ENCODE peak calls at places on chromosome 1, in eight cellular contexts. J is GM13976, K is heart left ventricle, C is Panc1, G is AG09309, V is AG04449, U is GM12865, L is coronary artery. B is an unnamed sample.
A peak's percentile ranks its signal among the peaks of the same experiment; 100 is the strongest.

GRCh38 chr1:203769505-203770343 is 4.7 kb downstream of the LAX1 start:
- DNase-seq in L (peak; percentile 90), K (peak; percentile 78), J (no peak), C (no peak), V (peak; percentile 70), G (peak; percentile 72), U (no peak), B (peak; percentile 12)

GRCh38 chr1:201678264-201679101 is 139.6 kb downstream of the NAV1 start:
- DNase-seq in L (no peak), J (no peak), C (no peak), V (no peak), K (no peak), U (no peak), G (no peak), B (no peak)

GRCh38 chr1:178399177-178399728 is 97.5 kb downstream of the CLEC20A start:
- DNase-seq in J (no peak), U (no peak), K (no peak), C (no peak), L (no peak), V (no peak), G (no peak), B (no peak)

GRCh38 chr1:6889875-6890480 is 104.7 kb downstream of the CAMTA1 start:
- DNase-seq in K (peak; percentile 51), J (no peak), C (peak; percentile 39), U (peak; percentile 65), V (no peak), G (peak; percentile 11), L (no peak), B (peak; percentile 57)

GRCh38 chr1:168709407-168709891 is 19.6 kb downstream of the DPT start:
- DNase-seq in V (peak; percentile 17), K (no peak), J (no peak), L (no peak), C (no peak), U (no peak), G (peak; percentile 83), B (no peak)

GRCh38 chr1:88736633-88737248 is 52.7 kb downstream of the PKN2 start:
- DNase-seq in K (no peak), J (no peak), C (no peak), L (no peak), U (peak; percentile 49), V (no peak), G (peak; percentile 2), B (peak; percentile 42)

GRCh38 chr1:8643542-8644536 is 173.6 kb downstream of the RERE start:
- DNase-seq in U (peak; percentile 92), J (peak; percentile 41), L (no peak), G (no peak), K (no peak), C (no peak), V (no peak), B (no peak)

GRCh38 chr1:97245682-97246081 is 524.1 kb downstream of the PTBP2 start:
- DNase-seq in L (no peak), G (no peak), U (no peak), C (no peak), J (no peak), V (no peak), K (no peak), B (no peak)

GRCh38 chr1:24206516-24207394 is 19.7 kb upstream of the IFNLR1 start:
- DNase-seq in G (no peak), J (no peak), U (no peak), V (no peak), K (no peak), L (no peak), C (no peak), B (no peak)

GRCh38 chr1:88800382-88801051 is 90.8 kb downstream of the GTF2B start:
- DNase-seq in J (no peak), G (peak; percentile 2), L (no peak), V (no peak), U (peak; percentile 3), K (no peak), C (peak; percentile 15), B (no peak)

GRCh38 chr1:164417016-164417704 is 141.8 kb upstream of the PBX1 start:
- DNase-seq in V (no peak), C (no peak), L (no peak), J (no peak), K (no peak), U (no peak), G (no peak), B (no peak)

GRCh38 chr1:5376538-5377247 is 615.5 kb downstream of the NPHP4 start:
- DNase-seq in K (no peak), L (no peak), J (no peak), U (no peak), C (no peak), G (no peak), V (no peak), B (no peak)

GRCh38 chr1:209758360-209758759 is 2.5 kb downstream of the TRAF3IP3 start:
- DNase-seq in K (no peak), G (no peak), C (no peak), J (no peak), V (no peak), L (no peak), U (no peak), B (no peak)

DNA sequence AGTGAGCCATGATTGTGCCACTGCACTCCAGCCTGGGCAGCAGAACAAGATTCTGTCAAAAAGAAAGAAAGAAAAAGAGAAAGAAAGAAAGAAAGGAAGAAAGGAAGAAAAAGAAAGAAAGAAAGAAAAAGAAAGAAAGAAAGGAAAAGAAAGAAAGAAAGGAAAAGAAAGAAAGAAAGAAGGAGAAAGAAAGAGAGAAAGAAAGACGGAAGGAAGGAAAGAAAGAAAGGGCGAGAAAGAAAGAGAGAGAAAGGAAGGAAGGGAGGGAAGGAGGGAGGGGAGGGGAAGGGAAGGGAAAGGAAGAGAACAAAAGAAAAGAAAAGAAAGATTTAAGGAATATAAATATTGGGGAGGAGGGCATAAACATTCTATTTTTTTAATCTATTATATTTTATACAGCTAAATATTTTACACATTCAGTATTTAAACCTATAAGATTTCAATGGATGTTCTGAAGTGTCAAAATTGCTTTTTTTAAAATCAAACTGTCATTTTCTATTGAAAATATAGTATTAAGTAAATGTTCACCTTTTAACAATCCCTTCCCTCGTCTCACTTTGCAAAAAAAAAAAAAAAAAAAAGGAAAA is 6.8 kb upstream of the JAK1 start:
- DNase-seq in U (no peak), G (no peak), C (no peak), V (no peak), J (no peak), K (no peak), L (no peak), B (no peak)
- TF ChIP-seq CTCF in U (no peak), G (no peak), C (no peak), V (no peak), J (no peak), K (no peak), L (no peak), B (no peak)

DNA sequence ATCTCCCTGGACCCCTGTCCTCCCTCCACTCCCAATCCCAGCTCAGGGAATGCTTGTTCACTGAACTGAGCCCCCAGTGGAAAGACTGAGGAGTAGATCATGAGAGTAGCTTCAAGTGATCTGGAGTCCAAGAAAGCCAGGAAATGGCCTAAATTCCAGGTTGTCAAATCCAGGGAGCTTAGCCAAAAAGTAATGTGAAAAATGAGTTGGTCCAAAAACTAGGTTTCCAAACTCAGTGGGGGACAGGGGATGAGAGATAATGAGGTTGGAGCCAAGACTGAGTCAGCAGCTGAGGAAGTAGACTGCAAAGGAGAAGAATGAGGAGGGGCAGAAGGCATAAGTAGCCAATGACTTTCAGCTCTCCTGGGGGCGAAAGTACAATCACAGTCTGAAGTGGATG is 284.1 kb upstream of the BEND5 start:
- DNase-seq in J (no peak), G (no peak), K (no peak), L (no peak), C (no peak), U (no peak), V (peak; percentile 80), B (no peak)
- TF ChIP-seq CTCF in J (no peak), G (no peak), K (no peak), L (no peak), C (no peak), U (no peak), V (peak; percentile 10), B (no peak)

GRCh38 chr1:195956845-195957244 is 651.4 kb downstream of the KCNT2 start:
- DNase-seq in U (no peak), V (no peak), J (no peak), K (no peak), G (no peak), L (no peak), C (no peak), B (no peak)

GRCh38 chr1:195954848-195955247 is 653.4 kb downstream of the KCNT2 start:
- DNase-seq in V (no peak), J (no peak), L (no peak), G (no peak), K (peak; percentile 77), C (no peak), U (no peak), B (no peak)

GRCh38 chr1:195948123-195948895 is 659.9 kb downstream of the KCNT2 start:
- DNase-seq in K (no peak), U (no peak), L (no peak), G (no peak), J (no peak), V (no peak), C (no peak), B (no peak)

GRCh38 chr1:195946500-195946899 is 661.7 kb downstream of the KCNT2 start:
- DNase-seq in J (no peak), K (no peak), G (no peak), V (no peak), U (no peak), L (no peak), C (no peak), B (no peak)

DNA sequence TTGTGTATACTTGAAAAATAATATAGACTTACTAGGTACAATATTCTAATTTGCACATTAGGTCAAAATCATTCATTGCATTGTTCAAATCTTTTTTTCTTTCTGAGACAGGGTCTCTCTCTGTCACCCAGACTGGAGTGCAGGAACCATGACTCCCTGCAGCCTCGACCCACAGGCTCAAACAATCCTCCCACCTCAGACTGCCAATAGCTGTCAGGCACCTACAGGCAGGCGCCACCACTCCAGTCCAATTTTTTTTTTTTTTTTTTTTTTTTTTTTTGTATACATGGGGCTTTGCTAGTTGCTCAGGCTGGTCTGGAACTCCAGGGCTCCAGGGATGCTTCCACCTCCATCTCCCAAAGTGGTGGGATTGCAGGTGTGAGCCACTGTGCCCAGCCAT is 656.9 kb downstream of the KCNT2 start:
- DNase-seq in C (no peak), J (no peak), V (no peak), G (no peak), U (no peak), K (no peak), L (no peak), B (no peak)
- TF ChIP-seq CTCF in C (no peak), J (no peak), V (no peak), G (no peak), U (no peak), K (no peak), L (no peak), B (no peak)

DNA sequence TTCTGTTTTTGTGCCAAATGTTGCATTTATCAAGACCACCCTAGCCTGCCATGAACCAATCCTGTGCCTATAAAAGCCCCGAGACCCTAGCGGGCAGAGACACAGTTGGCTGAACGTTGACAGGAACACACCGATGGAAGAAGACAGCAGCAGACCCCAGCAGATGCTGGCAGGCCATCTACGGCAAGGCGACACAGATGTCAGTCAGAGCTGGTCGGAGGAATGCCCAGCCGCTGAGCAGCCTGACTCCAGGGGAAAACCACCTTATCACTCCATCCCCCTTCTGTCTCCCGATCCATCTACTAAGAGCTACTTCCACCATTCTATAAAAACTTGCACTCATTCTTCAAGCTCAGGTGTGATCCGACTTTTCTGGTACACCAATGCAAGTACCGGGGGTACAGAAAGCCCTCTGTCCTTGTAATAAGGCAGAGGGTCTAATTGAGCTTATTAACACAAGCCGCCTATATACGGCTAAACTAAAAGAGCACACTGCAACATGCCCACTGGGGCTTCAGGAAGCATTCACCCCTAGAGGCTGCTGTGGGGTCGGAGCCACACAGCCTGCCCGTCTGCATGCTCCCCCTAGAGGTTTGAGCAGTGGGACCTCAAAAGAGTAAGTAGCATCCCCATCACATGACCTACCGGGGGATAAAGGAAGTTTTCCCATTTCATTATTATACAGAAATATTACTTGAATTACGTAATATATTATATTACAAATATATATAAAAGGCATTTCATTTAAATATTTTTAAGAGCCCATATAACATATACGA is 1156.3 kb upstream of the B3GALT2 start:
- DNase-seq in J (no peak), U (peak; percentile 24), V (no peak), K (no peak), G (no peak), L (no peak), C (no peak), B (no peak)
- TF ChIP-seq CTCF in J (no peak), U (peak; percentile 21), V (no peak), K (no peak), G (no peak), L (no peak), C (no peak), B (no peak)

B was measured in endothelial cell.